ENCODE peak calls at places on chromosomes 1 and 21, in five cellular contexts. One of them, this sample, is unnamed.
A peak's percentile ranks its signal among the peaks of the same experiment; 100 is the strongest.

GRCh38 chr1:217052196-217052595 is 329.0 kb upstream of the ESRRG start:
- DNase-seq in uterus: no peak
- DNase-seq in fibroblast of villous mesenchyme: no peak
- DNase-seq in pancreas: no peak
- DNase-seq in stomach: no peak
- DNase-seq in this sample: no peak

GRCh38 chr1:230772457-230773395 is 25.5 kb downstream of the CAPN9 start:
- DNase-seq in fibroblast of villous mesenchyme: peak; percentile 77
- DNase-seq in uterus: no peak
- DNase-seq in stomach: peak; percentile 48
- DNase-seq in pancreas: peak; percentile 13
- DNase-seq in this sample: no peak

GRCh38 chr1:223700942-223701637 is 11.2 kb upstream of the CAPN2 start:
- DNase-seq in stomach: no peak
- DNase-seq in fibroblast of villous mesenchyme: peak; percentile 90
- DNase-seq in uterus: peak; percentile 63
- DNase-seq in pancreas: no peak
- DNase-seq in this sample: peak; percentile 75

GRCh38 chr1:218705391-218705790 is 360.3 kb downstream of the TGFB2 start:
- DNase-seq in uterus: no peak
- DNase-seq in fibroblast of villous mesenchyme: no peak
- DNase-seq in pancreas: no peak
- DNase-seq in stomach: no peak
- DNase-seq in this sample: no peak

GRCh38 chr21:28699591-28700259 is 293.0 kb downstream of the LTN1 start:
- DNase-seq in uterus: no peak
- DNase-seq in pancreas: no peak
- DNase-seq in fibroblast of villous mesenchyme: peak; percentile 17
- DNase-seq in stomach: no peak
- DNase-seq in this sample: no peak

GRCh38 chr1:4379451-4380175 is 274.8 kb upstream of the AJAP1 start:
- DNase-seq in pancreas: no peak
- DNase-seq in stomach: no peak
- DNase-seq in uterus: no peak
- DNase-seq in fibroblast of villous mesenchyme: no peak
- DNase-seq in this sample: no peak

GRCh38 chr1:238177960-238178359 is 287.2 kb upstream of the ZP4 start:
- DNase-seq in pancreas: no peak
- DNase-seq in fibroblast of villous mesenchyme: no peak
- DNase-seq in uterus: no peak
- DNase-seq in stomach: no peak
- DNase-seq in this sample: peak; percentile 46

GRCh38 chr1:153617677-153618076 is 1.6 kb upstream of the S100A14 start:
- DNase-seq in fibroblast of villous mesenchyme: peak; percentile 51
- DNase-seq in stomach: peak; percentile 91
- DNase-seq in uterus: peak; percentile 41
- DNase-seq in pancreas: no peak
- DNase-seq in this sample: no peak

GRCh38 chr1:218836264-218836663 is 337.4 kb upstream of the LYPLAL1 start:
- DNase-seq in pancreas: no peak
- DNase-seq in uterus: no peak
- DNase-seq in fibroblast of villous mesenchyme: no peak
- DNase-seq in stomach: no peak
- DNase-seq in this sample: no peak

GRCh38 chr21:33334824-33335223 is 10.1 kb downstream of the IFNAR1 start:
- DNase-seq in fibroblast of villous mesenchyme: no peak
- DNase-seq in stomach: no peak
- DNase-seq in pancreas: no peak
- DNase-seq in uterus: no peak
- DNase-seq in this sample: no peak

GRCh38 chr1:203200059-203200553 is 13.6 kb upstream of the CHI3L1 start:
- DNase-seq in fibroblast of villous mesenchyme: peak; percentile 92
- DNase-seq in stomach: peak; percentile 18
- DNase-seq in pancreas: no peak
- DNase-seq in uterus: peak; percentile 45
- DNase-seq in this sample: no peak

GRCh38 chr1:51154776-51155175 is 52.7 kb downstream of the C1orf185 start:
- DNase-seq in uterus: no peak
- DNase-seq in pancreas: no peak
- DNase-seq in stomach: no peak
- DNase-seq in fibroblast of villous mesenchyme: no peak
- DNase-seq in this sample: no peak

GRCh38 chr1:200183637-200184036 is 156.1 kb downstream of the NR5A2 start:
- DNase-seq in fibroblast of villous mesenchyme: peak; percentile 48
- DNase-seq in uterus: no peak
- DNase-seq in pancreas: no peak
- DNase-seq in stomach: no peak
- DNase-seq in this sample: no peak

GRCh38 chr1:177925006-177925405 is 44.9 kb downstream of the SEC16B start:
- DNase-seq in uterus: no peak
- DNase-seq in pancreas: no peak
- DNase-seq in stomach: no peak
- DNase-seq in fibroblast of villous mesenchyme: peak; percentile 26
- DNase-seq in this sample: no peak

GRCh38 chr1:157348538-157349480 is 203.5 kb downstream of the FCRL5 start:
- DNase-seq in uterus: no peak
- DNase-seq in fibroblast of villous mesenchyme: no peak
- DNase-seq in stomach: no peak
- DNase-seq in pancreas: no peak
- DNase-seq in this sample: no peak

GRCh38 chr1:93804412-93804811 is 74.6 kb downstream of the DNTTIP2 start:
- DNase-seq in stomach: no peak
- DNase-seq in pancreas: no peak
- DNase-seq in uterus: no peak
- DNase-seq in fibroblast of villous mesenchyme: peak; percentile 93
- DNase-seq in this sample: no peak

GRCh38 chr1:114105401-114105979 is 48.2 kb downstream of the SYT6 start:
- DNase-seq in fibroblast of villous mesenchyme: no peak
- DNase-seq in stomach: no peak
- DNase-seq in pancreas: no peak
- DNase-seq in uterus: no peak
- DNase-seq in this sample: no peak
- H3K4me3 ChIP-seq in fibroblast of villous mesenchyme: no peak overlapping the region
- H3K4me3 ChIP-seq in stomach: no peak overlapping the region
- H3K4me3 ChIP-seq in pancreas: no peak overlapping the region
- H3K4me3 ChIP-seq in uterus: no peak overlapping the region
- H3K4me3 ChIP-seq in this sample: no peak overlapping the region

GRCh38 chr1:146020058-146020738 is 1.3 kb downstream of the HJV start:
- DNase-seq in fibroblast of villous mesenchyme: no peak
- DNase-seq in stomach: no peak
- DNase-seq in uterus: no peak
- DNase-seq in pancreas: no peak
- DNase-seq in this sample: no peak

GRCh38 chr1:146021046-146021445 is 489 bp downstream of the HJV start:
- DNase-seq in fibroblast of villous mesenchyme: no peak
- DNase-seq in pancreas: no peak
- DNase-seq in stomach: no peak
- DNase-seq in uterus: no peak
- DNase-seq in this sample: no peak

GRCh38 chr1:146021622-146022402 is at the start of gene HJV:
- DNase-seq in stomach: no peak
- DNase-seq in fibroblast of villous mesenchyme: no peak
- DNase-seq in pancreas: no peak
- DNase-seq in uterus: no peak
- DNase-seq in this sample: no peak

GRCh38 chr1:146016891-146017290 is 4.6 kb downstream of the HJV start:
- DNase-seq in fibroblast of villous mesenchyme: no peak
- DNase-seq in pancreas: no peak
- DNase-seq in stomach: no peak
- DNase-seq in uterus: no peak
- DNase-seq in this sample: no peak

DNA sequence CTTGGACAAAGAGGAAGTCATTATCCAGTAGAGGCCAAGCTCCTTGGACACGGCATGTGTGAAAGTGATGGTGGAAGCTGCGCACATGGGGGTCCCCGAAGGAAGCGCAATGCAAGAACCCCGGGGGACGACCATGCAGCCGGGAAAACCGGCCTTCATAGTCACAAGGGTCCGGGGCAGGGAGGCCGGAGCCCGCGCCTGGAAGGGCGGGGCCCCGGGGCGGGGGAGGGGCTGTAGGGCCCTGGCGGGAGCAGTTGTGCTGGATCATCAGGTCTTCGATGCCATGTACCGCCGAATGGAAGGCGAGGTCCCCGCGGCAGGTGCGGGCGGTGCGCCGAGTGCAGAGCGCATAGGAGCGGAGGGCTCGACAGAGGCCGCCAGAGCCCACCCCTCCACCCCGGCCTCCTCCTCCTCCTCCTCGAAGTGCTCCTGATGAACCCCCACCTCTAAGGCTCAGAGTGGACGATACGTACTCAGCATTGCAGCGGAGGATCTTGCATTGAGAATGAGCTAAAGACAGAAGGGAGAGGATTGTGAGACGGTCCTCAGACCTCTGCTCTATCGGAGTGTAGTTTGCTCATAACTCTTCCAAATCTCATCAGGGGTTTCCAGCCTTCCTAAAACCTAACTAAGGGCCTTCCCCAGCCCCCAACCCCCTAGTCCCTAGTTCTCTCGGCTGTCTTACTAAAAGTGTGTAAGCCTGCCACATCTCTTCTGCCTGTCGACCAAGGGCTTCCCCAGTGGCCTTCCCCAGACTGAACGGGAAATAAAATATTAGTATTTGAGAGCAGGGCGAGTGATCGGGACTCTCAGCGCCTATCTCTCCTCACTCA is 2.1 kb downstream of the HJV start:
- DNase-seq in uterus: no peak
- DNase-seq in stomach: no peak
- DNase-seq in fibroblast of villous mesenchyme: no peak
- DNase-seq in pancreas: no peak
- DNase-seq in this sample: no peak
- H3K4me3 ChIP-seq in uterus: peak overlapping the region; percentile 16
- H3K4me3 ChIP-seq in stomach: peak overlapping the region; percentile 24
- H3K4me3 ChIP-seq in fibroblast of villous mesenchyme: peak overlapping the region; percentile 19
- H3K4me3 ChIP-seq in pancreas: no peak overlapping the region
- H3K4me3 ChIP-seq in this sample: no peak overlapping the region

DNA sequence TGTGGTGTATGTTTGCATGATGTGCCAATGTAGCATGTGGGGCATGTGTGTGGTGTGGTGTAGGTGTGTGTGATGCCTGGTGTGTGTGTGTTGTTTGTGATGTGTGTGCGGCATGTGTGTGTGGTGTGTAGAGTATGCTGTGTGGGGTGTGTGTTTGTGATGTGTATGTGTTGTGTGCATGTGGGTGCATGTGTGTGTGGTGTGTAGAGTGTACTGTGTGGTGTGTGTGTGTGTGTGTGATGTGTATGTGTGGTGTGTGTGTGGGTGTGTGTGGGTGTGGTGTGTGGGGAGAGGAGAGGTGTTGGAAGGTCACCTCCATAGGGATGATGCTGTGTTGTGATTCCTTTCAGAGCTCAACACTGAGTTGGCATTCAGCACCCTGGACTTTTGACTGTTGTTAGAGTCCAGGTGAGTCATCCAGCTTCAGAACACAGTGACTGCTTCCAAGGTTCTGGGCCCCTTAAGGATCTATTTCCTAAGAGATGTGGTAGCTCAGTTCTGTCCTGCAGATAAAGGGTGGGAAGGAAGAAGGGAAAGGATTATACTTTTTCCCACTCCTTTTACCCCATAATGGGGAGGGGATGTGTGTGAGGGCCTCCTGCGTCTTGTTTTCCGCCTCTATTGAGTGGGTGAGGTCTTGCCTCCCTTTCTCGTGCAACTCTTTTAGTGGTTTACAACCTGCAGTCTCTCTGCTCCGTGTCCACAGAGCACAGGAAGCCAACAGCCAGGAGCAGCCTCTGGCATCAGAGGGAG is 47.6 kb downstream of the RHOU start:
- DNase-seq in pancreas: peak; percentile 60
- DNase-seq in uterus: no peak
- DNase-seq in fibroblast of villous mesenchyme: peak; percentile 29
- DNase-seq in stomach: peak; percentile 52
- DNase-seq in this sample: no peak
- H3K4me3 ChIP-seq in pancreas: no peak overlapping the region
- H3K4me3 ChIP-seq in uterus: no peak overlapping the region
- H3K4me3 ChIP-seq in fibroblast of villous mesenchyme: no peak overlapping the region
- H3K4me3 ChIP-seq in stomach: no peak overlapping the region
- H3K4me3 ChIP-seq in this sample: no peak overlapping the region

DNA sequence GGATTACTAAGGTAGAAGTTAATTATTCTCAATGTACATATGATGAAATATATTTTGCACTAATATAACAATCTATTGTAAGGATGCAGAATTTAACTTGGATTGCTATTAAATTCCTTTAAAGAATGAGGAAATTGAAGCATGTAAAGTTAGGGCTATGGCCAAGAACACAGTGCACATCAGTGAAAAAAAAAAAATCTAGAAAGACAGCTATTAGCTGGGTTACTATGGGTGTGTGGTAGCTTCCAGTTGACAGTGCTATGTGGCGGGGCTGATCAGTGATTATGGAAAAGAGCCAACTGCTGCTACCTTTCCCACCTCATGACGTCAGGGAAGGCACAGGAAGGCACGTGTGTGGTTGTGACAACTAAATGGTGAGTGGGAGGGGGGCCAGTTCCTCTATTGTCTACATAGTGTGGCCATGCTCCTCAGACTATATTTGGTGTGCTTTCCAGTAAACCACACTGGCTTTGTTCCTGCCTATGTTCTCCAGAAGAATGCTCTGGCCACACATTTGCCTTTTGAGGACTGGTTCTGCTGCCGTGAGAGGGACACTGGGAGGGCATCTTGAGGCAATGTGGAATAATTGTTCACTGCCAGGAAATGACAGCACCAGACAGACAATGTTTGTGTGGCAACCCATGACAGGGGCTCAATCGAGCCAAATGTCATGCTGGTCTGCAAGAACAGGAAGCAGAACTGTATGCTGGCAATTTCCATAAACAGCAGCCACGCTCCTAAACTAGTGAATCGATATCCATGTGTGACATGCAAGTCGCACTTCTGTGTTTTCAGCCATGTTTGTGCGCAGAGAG is 2.9 kb upstream of the SDE2 start:
- DNase-seq in stomach: peak; percentile 53
- DNase-seq in pancreas: peak; percentile 82
- DNase-seq in uterus: no peak
- DNase-seq in fibroblast of villous mesenchyme: no peak
- DNase-seq in this sample: no peak
- H3K4me3 ChIP-seq in stomach: no peak overlapping the region
- H3K4me3 ChIP-seq in pancreas: no peak overlapping the region
- H3K4me3 ChIP-seq in uterus: no peak overlapping the region
- H3K4me3 ChIP-seq in fibroblast of villous mesenchyme: no peak overlapping the region
- H3K4me3 ChIP-seq in this sample: no peak overlapping the region

This sample was measured in NT2/D1.